ENCODE peak calls at places on chromosomes 13 and 19, in six cellular contexts. E is AG04449; S is AG08396; G is CD4-positive, alpha-beta T cell; Y is stimulated activated CD4-positive, alpha-beta T cell treated with anti-CD3 and anti-CD28 coated beads, TNF-alpha, amount 100 ng/mL, for 24 hours; I is iris pigment epithelial cell. B is an unnamed sample.

GRCh38 chr13:32381539-32381938 is 46.4 kb downstream of the N4BP2L1 start:
- DNase-seq in E (no peak), S (peak; percentile 23), G (no peak), Y (no peak), I (peak; percentile 36), B (no peak)

GRCh38 chr19:10748195-10748923 is 30.5 kb downstream of the DNM2 start:
- DNase-seq in E (no peak), S (no peak), G (no peak), Y (no peak), I (no peak), B (no peak)

GRCh38 chr13:103188688-103189326 is 122.6 kb upstream of the SLC10A2 start:
- DNase-seq in E (no peak), S (no peak), G (no peak), Y (no peak), I (peak; percentile 34), B (no peak)

GRCh38 chr13:57030671-57031070 is 110.0 kb upstream of the PRR20A start:
- DNase-seq in E (no peak), S (no peak), G (no peak), Y (no peak), I (no peak), B (no peak)

GRCh38 chr13:95456837-95457236 is 95.7 kb upstream of the CLDN10 start:
- DNase-seq in E (no peak), S (no peak), G (no peak), Y (no peak), I (no peak), B (no peak)

GRCh38 chr19:28170066-28170465 is 1042.9 kb downstream of the UQCRFS1 start:
- DNase-seq in E (no peak), S (no peak), G (no peak), Y (no peak), I (no peak), B (no peak)

GRCh38 chr19:28746486-28746885 is 466.5 kb downstream of the UQCRFS1 start:
- DNase-seq in E (no peak), S (no peak), G (no peak), Y (no peak), I (no peak), B (no peak)

GRCh38 chr13:107023335-107023734 is 455.4 kb upstream of the ARGLU1 start:
- DNase-seq in E (no peak), S (no peak), G (no peak), Y (no peak), I (no peak), B (no peak)

GRCh38 chr19:10286803-10287737 is at the start of gene ICAM4:
- DNase-seq in E (no peak), S (peak; percentile 30), G (peak; percentile 17), Y (no peak), I (peak; percentile 70), B (no peak)

GRCh38 chr19:5719274-5719960 is 529 bp downstream of the LONP1 start:
- DNase-seq in E (no peak), S (no peak), G (no peak), Y (no peak), I (peak; percentile 46), B (peak; percentile 33)

GRCh38 chr13:97234742-97235141 is 12.6 kb downstream of the MBNL2 start:
- DNase-seq in E (no peak), S (no peak), G (no peak), Y (no peak), I (no peak), B (no peak)

GRCh38 chr19:18205180-18205915 is 1.5 kb upstream of the RAB3A start:
- DNase-seq in E (no peak), S (peak; percentile 78), G (peak; percentile 47), Y (peak; percentile 55), I (peak; percentile 78), B (no peak)

GRCh38 chr13:113669871-113670341 is 2.9 kb downstream of the GRK1 start:
- DNase-seq in E (no peak), S (no peak), G (no peak), Y (no peak), I (no peak), B (no peak)

GRCh38 chr13:99288069-99288468 is 19.1 kb downstream of the GPR183 start:
- DNase-seq in E (no peak), S (no peak), G (no peak), Y (peak; percentile 59), I (no peak), B (no peak)

GRCh38 chr19:55635334-55635717 is 5.5 kb upstream of the ZNF580 start:
- DNase-seq in E (no peak), S (no peak), G (no peak), Y (no peak), I (no peak), B (no peak)

GRCh38 chr13:110347535-110348308 is 40.6 kb downstream of the COL4A2 start:
- DNase-seq in E (no peak), S (peak; percentile 64), G (no peak), Y (no peak), I (peak; percentile 91), B (no peak)

GRCh38 chr19:45607071-45608029 is 5.3 kb upstream of the GPR4 start:
- DNase-seq in E (no peak), S (peak; percentile 82), G (peak; percentile 35), Y (peak; percentile 38), I (peak; percentile 47), B (peak; percentile 22)

GRCh38 chr13:100977841-100978240 is 303.2 kb upstream of the TMTC4 start:
- DNase-seq in E (no peak), S (no peak), G (no peak), Y (no peak), I (no peak), B (no peak)

GRCh38 chr19:28201462-28201943 is 1011.4 kb downstream of the UQCRFS1 start:
- DNase-seq in E (no peak), S (no peak), G (no peak), Y (no peak), I (no peak), B (no peak)

GRCh38 chr13:24834902-24835510 is 71.0 kb downstream of the RNF17 start:
- DNase-seq in E (no peak), S (no peak), G (no peak), Y (no peak), I (no peak), B (no peak)

GRCh38 chr13:76035711-76036110 is 399.6 kb downstream of the LMO7 start:
- DNase-seq in E (no peak), S (peak; percentile 3), G (no peak), Y (no peak), I (peak; percentile 77), B (no peak)